ENCODE peak calls at places on chromosomes 6 and 20, in seven cellular contexts. J, T, W, M, B, C and Q are unnamed samples.

GRCh38 chr6:137172734-137173431 is 561 bp downstream of the IL22RA2 start:
- DNase-seq in J (no peak), T (peak; percentile 23), W (no peak), M (no peak), B (no peak), C (no peak), Q (no peak)

GRCh38 chr20:36085686-36086267 is 68.8 kb upstream of the EPB41L1 start:
- DNase-seq in J (no peak), T (no peak), W (no peak), M (peak; percentile 58), B (no peak), C (no peak), Q (no peak)

GRCh38 chr6:130377371-130377770 is 11.6 kb downstream of the TMEM200A start:
- DNase-seq in J (no peak), T (no peak), W (no peak), M (no peak), B (no peak), C (no peak), Q (no peak)

GRCh38 chr6:101722481-101722880 is 329.0 kb downstream of the GRIK2 start:
- DNase-seq in J (no peak), T (no peak), W (no peak), M (no peak), B (no peak), C (no peak), Q (peak; percentile 12)

GRCh38 chr6:146211646-146212045 is 182.8 kb downstream of the GRM1 start:
- DNase-seq in J (no peak), T (peak; percentile 1), W (no peak), M (no peak), B (no peak), C (no peak), Q (no peak)

GRCh38 chr6:22980446-22980845 is 411.1 kb downstream of the HDGFL1 start:
- DNase-seq in J (no peak), T (no peak), W (no peak), M (no peak), B (no peak), C (no peak), Q (no peak)

GRCh38 chr6:158321960-158322359 is 9.7 kb downstream of the TULP4 start:
- DNase-seq in J (no peak), T (no peak), W (no peak), M (no peak), B (no peak), C (no peak), Q (peak; percentile 32)

GRCh38 chr20:23245553-23246128 is 105.0 kb upstream of the NXT1 start:
- DNase-seq in J (no peak), T (peak; percentile 78), W (peak; percentile 65), M (peak; percentile 63), B (peak; percentile 76), C (peak; percentile 64), Q (no peak)

GRCh38 chr6:41682497-41682961 is 44.3 kb downstream of the MDFI start:
- DNase-seq in J (no peak), T (peak; percentile 38), W (no peak), M (no peak), B (no peak), C (peak; percentile 61), Q (no peak)

GRCh38 chr20:49768204-49769124 is 44.2 kb upstream of the SLC9A8 start:
- DNase-seq in J (no peak), T (peak; percentile 55), W (peak; percentile 94), M (peak; percentile 41), B (peak; percentile 81), C (peak; percentile 64), Q (peak; percentile 57)

GRCh38 chr6:135311446-135312200 is 130.5 kb downstream of the MYB start:
- DNase-seq in J (no peak), T (no peak), W (no peak), M (no peak), B (no peak), C (no peak), Q (no peak)

GRCh38 chr6:158283304-158284005 is 28.8 kb upstream of the TULP4 start:
- DNase-seq in J (no peak), T (peak; percentile 17), W (no peak), M (peak; percentile 21), B (no peak), C (peak; percentile 69), Q (no peak)